ENCODE peak calls at places on chromosome 2, in six cellular contexts. Z is coronary artery, N is NCI-H345, O is fibroblast of mammary gland, M is GM03348, Y is hippocampal formation. G is an unnamed sample.

GRCh38 chr2:231452799-231453508 is 11.3 kb downstream of the NCL start:
- DNase-seq in M (no peak), Y (no peak), N (no peak), Z (no peak), O (no peak), G (no peak)

GRCh38 chr2:39313575-39313974 is 69.8 kb upstream of the CDKL4 start:
- DNase-seq in O (peak), N (no peak), Z (no peak), M (peak), Y (no peak), G (no peak)

GRCh38 chr2:23378496-23378895 is 6.5 kb upstream of the KLHL29 start:
- DNase-seq in O (no peak), M (no peak), N (no peak), Z (no peak), Y (no peak), G (no peak)

GRCh38 chr2:171895781-171896180 is 1.7 kb upstream of the SLC25A12 start:
- DNase-seq in Z (no peak), Y (no peak), N (no peak), O (no peak), M (peak), G (peak)

GRCh38 chr2:102585704-102586404 is 33.5 kb upstream of the SLC9A2 start:
- DNase-seq in M (no peak), Z (no peak), O (no peak), N (peak), Y (no peak), G (no peak)

GRCh38 chr2:43224571-43225092 is 1.8 kb downstream of the ZFP36L2 start:
- DNase-seq in O (no peak), M (peak), Y (no peak), Z (no peak), N (no peak), G (peak)

GRCh38 chr2:3827673-3828575 is 124.5 kb downstream of the DCDC2C start:
- DNase-seq in Z (no peak), Y (no peak), M (peak), O (peak), N (no peak), G (no peak)

GRCh38 chr2:102304711-102305591 is 6.4 kb upstream of the IL1RL1 start:
- DNase-seq in O (no peak), Z (no peak), Y (no peak), M (no peak), N (no peak), G (no peak)

GRCh38 chr2:232860593-232861241 is 9.3 kb upstream of the SNORC start:
- DNase-seq in O (no peak), Y (no peak), N (no peak), Z (no peak), M (no peak), G (peak)

GRCh38 chr2:131322209-131322608 is 41.8 kb downstream of the RAB6D start:
- DNase-seq in N (no peak), Y (no peak), Z (no peak), O (no peak), M (no peak), G (no peak)

GRCh38 chr2:109537565-109538221 is 76.1 kb downstream of the SEPTIN10 start:
- DNase-seq in M (no peak), O (peak), Z (peak), N (no peak), Y (no peak), G (no peak)

GRCh38 chr2:184765048-184765881 is 166.9 kb downstream of the ZNF804A start:
- DNase-seq in Z (no peak), N (no peak), M (no peak), Y (no peak), O (no peak), G (no peak)

GRCh38 chr2:187050409-187050998 is 201.5 kb upstream of the ZSWIM2 start:
- DNase-seq in M (no peak), O (peak), Y (no peak), Z (no peak), N (no peak), G (no peak)

GRCh38 chr2:1501991-1502390 is 88.7 kb downstream of the TPO start:
- DNase-seq in M (no peak), O (no peak), Z (no peak), N (no peak), Y (no peak), G (peak)

GRCh38 chr2:219656523-219656922 is 29.1 kb downstream of the SLC4A3 start:
- DNase-seq in O (peak), Y (no peak), Z (no peak), M (no peak), N (no peak), G (no peak)

GRCh38 chr2:240886678-240887574 is 9.0 kb downstream of the MAB21L4 start:
- DNase-seq in Z (no peak), M (no peak), N (no peak), O (no peak), Y (no peak), G (peak)

GRCh38 chr2:54594048-54594447 is 129.4 kb upstream of the EML6 start:
- DNase-seq in M (no peak), Y (no peak), N (no peak), O (no peak), Z (no peak), G (no peak)

GRCh38 chr2:28658369-28658768 is 93.3 kb upstream of the PPP1CB start:
- DNase-seq in M (peak), Z (no peak), N (no peak), O (peak), Y (no peak), G (no peak)

GRCh38 chr2:121099329-121100318 is 185.4 kb downstream of the TFCP2L1 start:
- DNase-seq in Z (no peak), O (no peak), Y (peak), M (peak), N (peak), G (peak)

GRCh38 chr2:6081955-6082354 is 389.8 kb downstream of the SOX11 start:
- DNase-seq in N (no peak), Y (no peak), O (no peak), M (no peak), Z (no peak), G (no peak)

GRCh38 chr2:236997086-236997485 is 88.6 kb upstream of the COPS8 start:
- DNase-seq in N (peak), O (no peak), Y (no peak), Z (no peak), M (no peak), G (no peak)

GRCh38 chr2:3672861-3673670 is 15.1 kb downstream of the ALLC start:
- DNase-seq in N (peak), Y (no peak), O (no peak), Z (no peak), M (no peak), G (no peak)

GRCh38 chr2:74908763-74909444 is 49.5 kb upstream of the POLE4 start:
- DNase-seq in Y (no peak), O (no peak), N (no peak), Z (no peak), M (no peak), G (no peak)

GRCh38 chr2:37026050-37026449 is 58.1 kb downstream of the HEATR5B start:
- DNase-seq in M (no peak), N (peak), Z (no peak), O (peak), Y (no peak), G (peak)

GRCh38 chr2:216115224-216115582 is 6.1 kb downstream of the XRCC5 start:
- DNase-seq in Y (no peak), M (no peak), N (peak), Z (no peak), O (no peak), G (no peak)

GRCh38 chr2:214215107-214215506 is 195.7 kb upstream of the VWC2L start:
- DNase-seq in N (no peak), Y (no peak), Z (no peak), M (no peak), O (peak), G (peak)

G was measured in osteoblast.